ENCODE peak calls at places on chromosome 20, in seven cellular contexts. One of them, this sample, is unnamed.

GRCh38 chr20:52033313-52033712 is 158.3 kb downstream of the ZFP64 start:
- DNase-seq in cardiac muscle cell: peak; percentile 26
- DNase-seq in right cardiac atrium: no peak
- DNase-seq in tibial artery: no peak
- DNase-seq in hepatocyte: peak; percentile 13
- DNase-seq in sigmoid colon: no peak
- DNase-seq in AG04450: no peak
- DNase-seq in this sample: no peak

GRCh38 chr20:51747182-51747911 is 20.8 kb downstream of the ATP9A start:
- DNase-seq in cardiac muscle cell: no peak
- DNase-seq in right cardiac atrium: no peak
- DNase-seq in tibial artery: no peak
- DNase-seq in hepatocyte: no peak
- DNase-seq in sigmoid colon: no peak
- DNase-seq in AG04450: no peak
- DNase-seq in this sample: no peak

GRCh38 chr20:11686900-11687543 is 230.7 kb upstream of the BTBD3 start:
- DNase-seq in cardiac muscle cell: peak; percentile 33
- DNase-seq in right cardiac atrium: peak; percentile 69
- DNase-seq in tibial artery: no peak
- DNase-seq in hepatocyte: peak; percentile 46
- DNase-seq in sigmoid colon: peak; percentile 59
- DNase-seq in AG04450: no peak
- DNase-seq in this sample: no peak

GRCh38 chr20:61766921-61767610 is 298.6 kb downstream of the TAF4 start:
- DNase-seq in cardiac muscle cell: no peak
- DNase-seq in right cardiac atrium: peak; percentile 31
- DNase-seq in tibial artery: peak; percentile 35
- DNase-seq in hepatocyte: no peak
- DNase-seq in sigmoid colon: peak; percentile 47
- DNase-seq in AG04450: no peak
- DNase-seq in this sample: no peak

GRCh38 chr20:63434599-63435378 is 37.7 kb downstream of the KCNQ2 start:
- DNase-seq in cardiac muscle cell: peak; percentile 47
- DNase-seq in right cardiac atrium: no peak
- DNase-seq in tibial artery: no peak
- DNase-seq in hepatocyte: peak; percentile 77
- DNase-seq in sigmoid colon: no peak
- DNase-seq in AG04450: no peak
- DNase-seq in this sample: peak; percentile 7

GRCh38 chr20:33005908-33006775 is 1.4 kb upstream of the BPIFB2 start:
- DNase-seq in cardiac muscle cell: no peak
- DNase-seq in right cardiac atrium: no peak
- DNase-seq in tibial artery: no peak
- DNase-seq in hepatocyte: no peak
- DNase-seq in sigmoid colon: no peak
- DNase-seq in AG04450: no peak
- DNase-seq in this sample: no peak

GRCh38 chr20:34316191-34316814 is 13.1 kb upstream of the AHCY start:
- DNase-seq in cardiac muscle cell: peak; percentile 27
- DNase-seq in right cardiac atrium: no peak
- DNase-seq in tibial artery: no peak
- DNase-seq in hepatocyte: no peak
- DNase-seq in sigmoid colon: no peak
- DNase-seq in AG04450: no peak
- DNase-seq in this sample: no peak

GRCh38 chr20:768426-768978 is at the start of gene SLC52A3:
- DNase-seq in cardiac muscle cell: no peak
- DNase-seq in right cardiac atrium: peak; percentile 65
- DNase-seq in tibial artery: no peak
- DNase-seq in hepatocyte: peak; percentile 58
- DNase-seq in sigmoid colon: no peak
- DNase-seq in AG04450: no peak
- DNase-seq in this sample: no peak

GRCh38 chr20:50509923-50510705 is at the start of gene PTPN1:
- DNase-seq in cardiac muscle cell: peak; percentile 99
- DNase-seq in right cardiac atrium: peak; percentile 99
- DNase-seq in tibial artery: peak; percentile 99
- DNase-seq in hepatocyte: peak; percentile 99
- DNase-seq in sigmoid colon: peak; percentile 99
- DNase-seq in AG04450: peak; percentile 96
- DNase-seq in this sample: peak; percentile 94

GRCh38 chr20:33075281-33075680 is 4.2 kb upstream of the BPIFB4 start:
- DNase-seq in cardiac muscle cell: no peak
- DNase-seq in right cardiac atrium: no peak
- DNase-seq in tibial artery: no peak
- DNase-seq in hepatocyte: no peak
- DNase-seq in sigmoid colon: no peak
- DNase-seq in AG04450: no peak
- DNase-seq in this sample: no peak

GRCh38 chr20:43721429-43722152 is 5.2 kb downstream of the GTSF1L start:
- DNase-seq in cardiac muscle cell: no peak
- DNase-seq in right cardiac atrium: no peak
- DNase-seq in tibial artery: no peak
- DNase-seq in hepatocyte: no peak
- DNase-seq in sigmoid colon: no peak
- DNase-seq in AG04450: no peak
- DNase-seq in this sample: no peak

GRCh38 chr20:51311636-51312479 is 230.7 kb downstream of the NFATC2 start:
- DNase-seq in cardiac muscle cell: no peak
- DNase-seq in right cardiac atrium: no peak
- DNase-seq in tibial artery: no peak
- DNase-seq in hepatocyte: peak; percentile 56
- DNase-seq in sigmoid colon: no peak
- DNase-seq in AG04450: no peak
- DNase-seq in this sample: no peak

GRCh38 chr20:40688129-40689099 is 622 bp downstream of the MAFB start:
- DNase-seq in cardiac muscle cell: no peak
- DNase-seq in right cardiac atrium: peak; percentile 66
- DNase-seq in tibial artery: peak; percentile 70
- DNase-seq in hepatocyte: no peak
- DNase-seq in sigmoid colon: no peak
- DNase-seq in AG04450: no peak
- DNase-seq in this sample: no peak

GRCh38 chr20:9514461-9515210 is at the start of gene LAMP5:
- DNase-seq in cardiac muscle cell: peak; percentile 9
- DNase-seq in right cardiac atrium: peak; percentile 48
- DNase-seq in tibial artery: no peak
- DNase-seq in hepatocyte: peak; percentile 62
- DNase-seq in sigmoid colon: no peak
- DNase-seq in AG04450: no peak
- DNase-seq in this sample: no peak

GRCh38 chr20:9517297-9518134 is 3.1 kb downstream of the LAMP5 start:
- DNase-seq in cardiac muscle cell: no peak
- DNase-seq in right cardiac atrium: no peak
- DNase-seq in tibial artery: no peak
- DNase-seq in hepatocyte: no peak
- DNase-seq in sigmoid colon: no peak
- DNase-seq in AG04450: no peak
- DNase-seq in this sample: no peak

GRCh38 chr20:9515211-9515580 is 806 bp downstream of the LAMP5 start:
- DNase-seq in cardiac muscle cell: no peak
- DNase-seq in right cardiac atrium: no peak
- DNase-seq in tibial artery: no peak
- DNase-seq in hepatocyte: no peak
- DNase-seq in sigmoid colon: no peak
- DNase-seq in AG04450: no peak
- DNase-seq in this sample: no peak

GRCh38 chr20:9516658-9516987 is 2.2 kb downstream of the LAMP5 start:
- DNase-seq in cardiac muscle cell: no peak
- DNase-seq in right cardiac atrium: no peak
- DNase-seq in tibial artery: no peak
- DNase-seq in hepatocyte: no peak
- DNase-seq in sigmoid colon: no peak
- DNase-seq in AG04450: no peak
- DNase-seq in this sample: no peak

DNA sequence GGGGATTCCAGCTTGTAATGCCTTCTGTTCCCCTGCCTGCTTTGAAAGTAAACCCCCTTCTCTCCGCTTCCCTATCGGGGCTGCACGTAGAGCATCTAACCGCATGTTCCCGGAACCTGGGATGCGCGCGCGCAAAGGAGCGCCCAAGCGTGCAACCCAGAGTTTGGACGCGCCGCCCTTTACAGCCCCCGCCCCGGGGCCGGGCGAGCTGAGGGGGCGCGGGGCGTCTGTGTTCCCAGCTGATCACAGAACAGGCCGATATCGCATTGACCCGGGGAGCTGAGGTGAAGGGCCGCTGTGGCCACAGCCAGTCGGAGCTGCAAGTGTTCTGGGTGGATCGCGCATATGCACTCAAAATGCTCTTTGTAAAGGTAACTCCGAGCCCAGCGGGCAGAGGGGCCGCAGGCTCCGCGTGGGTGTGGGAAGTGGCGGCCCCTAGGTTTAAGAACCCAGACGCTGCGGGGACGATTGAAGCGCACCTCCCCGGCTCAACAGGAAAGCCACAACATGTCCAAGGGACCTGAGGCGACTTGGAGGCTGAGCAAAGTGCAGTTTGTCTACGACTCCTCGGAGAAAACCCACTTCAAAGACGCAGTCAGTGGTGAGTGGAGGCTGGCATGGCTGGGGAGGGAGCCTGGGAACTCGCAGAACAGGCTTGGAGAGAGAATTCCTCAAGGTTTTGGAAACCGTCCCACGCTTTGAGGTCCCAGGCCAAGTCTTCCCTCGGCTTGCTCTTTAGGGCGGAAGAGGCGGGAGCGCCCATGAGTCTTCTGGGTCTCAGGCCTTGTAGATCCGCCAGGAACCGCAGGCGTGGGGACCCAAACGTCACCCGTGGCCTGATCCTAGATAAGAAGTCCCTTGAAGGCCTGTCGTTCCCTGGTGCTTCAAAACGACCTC is 1.6 kb downstream of the LAMP5 start:
- DNase-seq in cardiac muscle cell: peak; percentile 41
- DNase-seq in right cardiac atrium: no peak
- DNase-seq in tibial artery: no peak
- DNase-seq in hepatocyte: no peak
- DNase-seq in sigmoid colon: no peak
- DNase-seq in AG04450: no peak
- DNase-seq in this sample: no peak
- H3K4me3 ChIP-seq in cardiac muscle cell: peak overlapping the region; percentile 27
- H3K4me3 ChIP-seq in right cardiac atrium: no peak overlapping the region
- H3K4me3 ChIP-seq in tibial artery: no peak overlapping the region
- H3K4me3 ChIP-seq in hepatocyte: no peak overlapping the region
- H3K4me3 ChIP-seq in sigmoid colon: peak overlapping the region; percentile 7
- H3K4me3 ChIP-seq in AG04450: no peak overlapping the region
- H3K4me3 ChIP-seq in this sample: no peak overlapping the region

GRCh38 chr20:57920971-57921370 is 211.2 kb upstream of the PMEPA1 start:
- DNase-seq in cardiac muscle cell: no peak
- DNase-seq in right cardiac atrium: no peak
- DNase-seq in tibial artery: no peak
- DNase-seq in hepatocyte: no peak
- DNase-seq in sigmoid colon: no peak
- DNase-seq in AG04450: no peak
- DNase-seq in this sample: no peak
- H3K4me3 ChIP-seq in cardiac muscle cell: no peak overlapping the region
- H3K4me3 ChIP-seq in right cardiac atrium: no peak overlapping the region
- H3K4me3 ChIP-seq in tibial artery: no peak overlapping the region
- H3K4me3 ChIP-seq in hepatocyte: no peak overlapping the region
- H3K4me3 ChIP-seq in sigmoid colon: no peak overlapping the region
- H3K4me3 ChIP-seq in AG04450: no peak overlapping the region
- H3K4me3 ChIP-seq in this sample: no peak overlapping the region

DNA sequence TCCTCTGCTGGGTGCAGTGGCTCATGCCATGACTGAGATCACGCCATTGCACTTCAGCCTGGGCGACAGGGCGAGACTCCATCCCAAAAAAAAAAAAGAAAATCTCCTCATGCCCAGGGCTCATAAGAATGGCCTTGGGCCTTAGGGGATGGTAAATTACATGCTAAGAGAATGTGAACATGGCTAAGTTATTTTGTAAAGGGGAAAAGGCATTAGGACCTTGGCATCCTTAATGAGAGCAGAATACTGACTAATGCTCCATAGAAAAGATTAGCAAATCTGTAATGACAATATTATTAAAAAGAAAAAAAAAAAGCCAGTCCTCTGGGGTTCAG is 12.6 kb upstream of the SHLD1 start:
- DNase-seq in cardiac muscle cell: no peak
- DNase-seq in right cardiac atrium: no peak
- DNase-seq in tibial artery: no peak
- DNase-seq in hepatocyte: no peak
- DNase-seq in sigmoid colon: no peak
- DNase-seq in AG04450: no peak
- DNase-seq in this sample: no peak
- H3K4me3 ChIP-seq in cardiac muscle cell: no peak overlapping the region
- H3K4me3 ChIP-seq in right cardiac atrium: no peak overlapping the region
- H3K4me3 ChIP-seq in tibial artery: no peak overlapping the region
- H3K4me3 ChIP-seq in hepatocyte: no peak overlapping the region
- H3K4me3 ChIP-seq in sigmoid colon: no peak overlapping the region
- H3K4me3 ChIP-seq in AG04450: no peak overlapping the region
- H3K4me3 ChIP-seq in this sample: no peak overlapping the region

GRCh38 chr20:47353224-47353696 is 3.2 kb downstream of the ZMYND8 start:
- DNase-seq in cardiac muscle cell: no peak
- DNase-seq in right cardiac atrium: no peak
- DNase-seq in tibial artery: no peak
- DNase-seq in hepatocyte: no peak
- DNase-seq in sigmoid colon: no peak
- DNase-seq in AG04450: no peak
- DNase-seq in this sample: no peak

GRCh38 chr20:47354710-47355488 is 1.6 kb downstream of the ZMYND8 start:
- DNase-seq in cardiac muscle cell: peak; percentile 60
- DNase-seq in right cardiac atrium: no peak
- DNase-seq in tibial artery: no peak
- DNase-seq in hepatocyte: no peak
- DNase-seq in sigmoid colon: no peak
- DNase-seq in AG04450: no peak
- DNase-seq in this sample: no peak

GRCh38 chr20:47354388-47354709 is 2.1 kb downstream of the ZMYND8 start:
- DNase-seq in cardiac muscle cell: no peak
- DNase-seq in right cardiac atrium: no peak
- DNase-seq in tibial artery: no peak
- DNase-seq in hepatocyte: no peak
- DNase-seq in sigmoid colon: no peak
- DNase-seq in AG04450: no peak
- DNase-seq in this sample: no peak

GRCh38 chr20:47352332-47353223 is 3.9 kb downstream of the ZMYND8 start:
- DNase-seq in cardiac muscle cell: peak; percentile 73
- DNase-seq in right cardiac atrium: peak; percentile 69
- DNase-seq in tibial artery: no peak
- DNase-seq in hepatocyte: no peak
- DNase-seq in sigmoid colon: no peak
- DNase-seq in AG04450: no peak
- DNase-seq in this sample: no peak

DNA sequence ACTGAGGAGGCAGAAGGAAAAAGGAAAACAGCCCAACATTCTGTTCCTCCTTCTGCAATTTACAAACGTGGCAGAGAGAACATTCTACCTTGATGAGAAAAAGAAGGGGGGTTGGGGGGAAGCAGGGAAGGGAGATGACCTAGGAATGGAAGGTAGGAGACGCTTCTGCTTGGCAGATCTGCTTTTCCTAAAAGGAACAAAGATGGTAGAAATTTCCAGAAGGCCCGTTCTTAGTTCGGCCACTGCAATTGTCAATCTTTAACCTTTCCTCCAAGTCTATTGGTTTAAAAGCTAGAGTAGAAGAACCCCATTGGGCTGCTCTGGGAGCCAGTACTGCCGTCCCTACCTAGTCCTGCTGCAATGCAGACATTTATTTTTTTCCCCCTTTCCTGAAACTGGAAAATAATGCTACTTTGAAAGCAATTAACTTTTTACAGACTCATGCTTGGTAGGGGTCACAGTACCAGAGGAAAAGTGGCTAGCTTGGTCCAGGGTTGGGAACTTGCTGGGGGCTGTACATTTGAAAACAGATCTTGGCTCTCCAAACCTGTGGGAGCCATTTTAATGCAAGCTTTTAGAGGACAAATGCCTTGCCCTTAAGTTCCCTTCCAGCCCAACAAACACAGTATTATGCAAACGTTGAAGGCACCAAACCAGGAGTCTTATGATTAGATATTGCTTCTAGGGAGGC is 2.7 kb downstream of the ZMYND8 start:
- DNase-seq in cardiac muscle cell: peak; percentile 88
- DNase-seq in right cardiac atrium: no peak
- DNase-seq in tibial artery: no peak
- DNase-seq in hepatocyte: no peak
- DNase-seq in sigmoid colon: no peak
- DNase-seq in AG04450: no peak
- DNase-seq in this sample: no peak
- H3K4me3 ChIP-seq in cardiac muscle cell: peak overlapping the region; percentile 23
- H3K4me3 ChIP-seq in right cardiac atrium: peak overlapping the region; percentile 3
- H3K4me3 ChIP-seq in tibial artery: no peak overlapping the region
- H3K4me3 ChIP-seq in hepatocyte: peak overlapping the region; percentile 10
- H3K4me3 ChIP-seq in sigmoid colon: no peak overlapping the region
- H3K4me3 ChIP-seq in AG04450: peak overlapping the region; percentile 52
- H3K4me3 ChIP-seq in this sample: no peak overlapping the region